ENCODE peak calls at places on chromosomes 6 and 20, in four cellular contexts. U is KG1; A is activated CD4-positive, alpha-beta T cell treated with anti-CD3 and anti-CD28 coated beads, Interleukin-2, amount 50 U/mL, for 24 hours; H is SHP77 treated with DMSO at 0.1 percent for 48 hours. W is an unnamed sample.

GRCh38 chr6:152775441-152775840 is 24.8 kb downstream of the VIP start:
- DNase-seq in A (no peak), H (no peak), U (no peak), W (no peak)

GRCh38 chr6:100137759-100138158 is 143.7 kb upstream of the MCHR2 start:
- DNase-seq in U (no peak), H (no peak), A (no peak), W (no peak)

GRCh38 chr20:35296101-35296554 is 3.9 kb upstream of the FAM83C start:
- DNase-seq in H (no peak), A (no peak), U (no peak), W (no peak)

GRCh38 chr20:59992531-59992930 is 34.3 kb downstream of the CDH26 start:
- DNase-seq in U (no peak), H (no peak), A (no peak), W (no peak)

GRCh38 chr6:17881085-17881883 is 106.2 kb downstream of the KIF13A start:
- DNase-seq in A (no peak), U (no peak), H (no peak), W (peak)

GRCh38 chr6:130602151-130602770 is 224.9 kb upstream of the SMLR1 start:
- DNase-seq in A (no peak), U (peak), H (no peak), W (no peak)

GRCh38 chr6:111870054-111870750 is 3.0 kb downstream of the FYN start:
- DNase-seq in A (no peak), H (no peak), U (no peak), W (no peak)

GRCh38 chr20:49843139-49843538 is 30.5 kb downstream of the SLC9A8 start:
- DNase-seq in A (no peak), U (no peak), H (no peak), W (no peak)

GRCh38 chr6:161400650-161401049 is 126.8 kb upstream of the AGPAT4 start:
- DNase-seq in A (no peak), U (no peak), H (no peak), W (no peak)

GRCh38 chr6:142927904-142928303 is 17.1 kb downstream of the HIVEP2 start:
- DNase-seq in A (no peak), H (no peak), U (no peak), W (no peak)

GRCh38 chr6:168043848-168044415 is 35.1 kb downstream of the FRMD1 start:
- DNase-seq in H (no peak), U (no peak), A (no peak), W (no peak)

GRCh38 chr20:1868856-1869255 is 26.4 kb upstream of the SIRPA start:
- DNase-seq in U (no peak), H (no peak), A (no peak), W (no peak)

GRCh38 chr20:44576297-44576696 is 6.1 kb upstream of the PKIG start:
- DNase-seq in A (no peak), H (no peak), U (no peak), W (no peak)

GRCh38 chr6:73116330-73116729 is 109.0 kb downstream of the KHDC1L start:
- DNase-seq in A (no peak), U (no peak), H (no peak), W (no peak)

GRCh38 chr20:61636531-61637116 is 384.6 kb downstream of the CDH4 start:
- DNase-seq in U (no peak), A (no peak), H (no peak), W (no peak)

GRCh38 chr6:5036309-5036708 is 32.5 kb upstream of the RPP40 start:
- DNase-seq in H (peak), A (no peak), U (no peak), W (no peak)

GRCh38 chr20:7859371-7859802 is 80.9 kb downstream of the HAO1 start:
- DNase-seq in H (peak), A (no peak), U (no peak), W (no peak)

GRCh38 chr6:27891300-27891913 is 20.8 kb downstream of the OR2B2 start:
- DNase-seq in A (no peak), U (no peak), H (no peak), W (no peak)

GRCh38 chr20:25233016-25233772 is 14.7 kb upstream of the PYGB start:
- DNase-seq in H (peak), A (no peak), U (no peak), W (peak)

GRCh38 chr6:24069546-24069945 is 56.5 kb upstream of the NRSN1 start:
- DNase-seq in A (no peak), H (no peak), U (no peak), W (no peak)

GRCh38 chr6:159416891-159417540 is 247.8 kb downstream of the FNDC1 start:
- DNase-seq in U (no peak), A (no peak), H (no peak), W (no peak)

GRCh38 chr6:150606258-150607043 is 6.8 kb downstream of the PLEKHG1 start:
- DNase-seq in U (no peak), H (no peak), A (no peak), W (no peak)

GRCh38 chr6:129183039-129183438 is 300.1 kb downstream of the LAMA2 start:
- DNase-seq in U (no peak), H (no peak), A (no peak), W (no peak)

GRCh38 chr6:17394192-17394611 is 807 bp downstream of the CAP2 start:
- DNase-seq in H (no peak), U (no peak), A (no peak), W (peak)

GRCh38 chr20:23659989-23660837 is 22.5 kb upstream of the CST3 start:
- DNase-seq in A (no peak), H (no peak), U (no peak), W (no peak)

GRCh38 chr6:149755300-149756260 is 6.0 kb downstream of the PCMT1 start:
- DNase-seq in A (no peak), U (no peak), H (no peak), W (no peak)

GRCh38 chr6:155340464-155341129 is 26.3 kb upstream of the TFB1M start:
- DNase-seq in A (no peak), H (no peak), U (no peak), W (no peak)

GRCh38 chr20:61733891-61734732 is 331.6 kb downstream of the TAF4 start:
- DNase-seq in A (no peak), U (no peak), H (no peak), W (no peak)

W was measured in stomach.